ENCODE peak calls at places on chromosomes 12 and 14, in four cellular contexts. F is HFFc6, M is AG04450, D is cardiac muscle cell. J is an unnamed sample.

GRCh38 chr14:101665478-101666078 is 95.9 kb upstream of the PPP2R5C start:
- DNase-seq in F (peak), M (peak), D (peak), J (peak)

GRCh38 chr12:104823985-104824441 is 134.1 kb downstream of the SLC41A2 start:
- DNase-seq in F (no peak), M (no peak), D (no peak), J (no peak)

GRCh38 chr14:50335389-50335788 is 23.3 kb downstream of the DMAC2L start:
- DNase-seq in F (peak), M (no peak), D (peak), J (peak)

GRCh38 chr12:67477682-67478265 is 170.8 kb upstream of the DYRK2 start:
- DNase-seq in F (no peak), M (no peak), D (no peak), J (no peak)

GRCh38 chr14:93784878-93785277 is 3.4 kb downstream of the PRIMA1 start:
- DNase-seq in F (no peak), M (no peak), D (no peak), J (no peak)

GRCh38 chr12:113416091-113416754 is 6.0 kb upstream of the SDSL start:
- DNase-seq in F (no peak), M (no peak), D (no peak), J (no peak)

GRCh38 chr14:33587761-33588160 is 363.1 kb downstream of the EGLN3 start:
- DNase-seq in F (no peak), M (no peak), D (no peak), J (no peak)

GRCh38 chr12:29771786-29772185 is 12.0 kb downstream of the TMTC1 start:
- DNase-seq in F (no peak), M (no peak), D (no peak), J (no peak)

GRCh38 chr12:14570231-14570630 is 2.5 kb upstream of the PLBD1 start:
- DNase-seq in F (no peak), M (no peak), D (no peak), J (no peak)

GRCh38 chr12:68746572-68747180 is 700 bp downstream of the SLC35E3 start:
- DNase-seq in F (peak), M (peak), D (peak), J (peak)

GRCh38 chr12:120314220-120314619 is 12.1 kb downstream of the SIRT4 start:
- DNase-seq in F (no peak), M (no peak), D (peak), J (no peak)

GRCh38 chr12:106892075-106892474 is 63.6 kb upstream of the TMEM263 start:
- DNase-seq in F (no peak), M (no peak), D (no peak), J (no peak)

GRCh38 chr12:56078931-56079728 is 835 bp upstream of the ERBB3 start:
- DNase-seq in F (peak), M (peak), D (peak), J (peak)

GRCh38 chr14:63493246-63493645 is 49.9 kb downstream of the PPP2R5E start:
- DNase-seq in F (peak), M (no peak), D (peak), J (peak)
- TF ChIP-seq CTCF in F (peak), M (peak), D (peak), J (no peak)

GRCh38 chr12:88153959-88154358 is 11.9 kb downstream of the TMTC3 start:
- DNase-seq in F (peak), M (peak), D (peak), J (no peak)
- TF ChIP-seq CTCF in F (peak), M (peak), D (peak), J (peak)

GRCh38 chr14:75229923-75230792 is 48.5 kb upstream of the FOS start:
- DNase-seq in F (peak), M (no peak), D (peak), J (no peak)
- TF ChIP-seq CTCF in F (peak), M (peak), D (peak), J (no peak)

GRCh38 chr14:89977668-89978067 is 21.9 kb downstream of the TDP1 start:
- DNase-seq in F (no peak), M (no peak), D (peak), J (no peak)

GRCh38 chr14:89973234-89973823 is 17.6 kb downstream of the TDP1 start:
- DNase-seq in F (peak), M (peak), D (peak), J (peak)
- TF ChIP-seq CTCF in F (peak), M (peak), D (peak), J (peak)

DNA sequence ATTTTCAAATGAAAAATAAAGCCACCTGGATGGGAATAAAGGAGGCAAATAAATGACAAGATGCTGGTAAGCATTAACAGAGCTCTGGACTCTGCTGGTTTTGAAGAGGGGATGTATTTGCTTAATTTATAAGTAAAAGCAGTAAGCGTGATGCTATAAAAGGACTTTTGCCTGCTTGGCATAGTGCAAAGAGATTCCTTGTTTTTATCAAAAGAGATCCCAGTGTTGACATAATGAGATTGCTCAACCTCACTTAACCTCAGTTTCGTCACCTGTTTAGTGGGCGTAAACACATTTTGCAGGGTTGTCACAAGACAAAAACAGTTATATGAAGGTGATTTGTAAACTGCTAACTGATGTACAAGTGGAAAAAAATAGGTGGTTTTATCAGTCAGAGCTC is 13.8 kb downstream of the ASCL1 start:
- DNase-seq in F (no peak), M (no peak), D (no peak), J (no peak)
- TF ChIP-seq CTCF in F (no peak), M (no peak), D (no peak), J (no peak)

GRCh38 chr14:91029451-91030217 is 30.8 kb downstream of the RPS6KA5 start:
- DNase-seq in F (no peak), M (no peak), D (no peak), J (no peak)
- TF ChIP-seq CTCF in F (no peak), M (no peak), D (no peak), J (no peak)

DNA sequence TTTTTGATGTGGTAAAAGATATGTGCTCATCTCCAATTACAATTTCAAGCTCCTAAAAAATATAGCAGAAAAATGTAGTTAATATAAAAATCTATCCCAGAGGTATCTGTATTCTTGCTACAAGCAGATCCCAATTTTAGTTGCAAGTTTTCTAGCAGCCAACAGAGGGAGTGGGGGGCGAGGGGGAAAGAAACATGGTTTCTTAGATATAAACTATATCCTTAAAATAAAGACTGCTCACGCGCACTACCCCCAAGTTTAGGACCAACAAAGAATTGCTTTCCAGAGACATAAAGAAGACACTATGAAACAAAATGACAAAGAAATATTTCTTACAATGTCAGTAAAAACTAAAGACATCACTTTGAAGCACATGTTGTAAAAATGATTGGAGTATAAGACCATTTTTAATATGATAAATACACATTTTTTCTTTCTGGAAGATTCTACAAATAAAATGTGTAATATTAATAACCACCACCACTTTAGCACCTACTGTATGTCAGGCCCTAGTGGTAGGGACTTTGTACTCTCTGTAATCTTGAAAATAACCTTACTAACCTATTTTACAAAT is 5.4 kb downstream of the MAGOHB start:
- DNase-seq in F (peak), M (no peak), D (peak), J (no peak)
- TF ChIP-seq CTCF in F (peak), M (peak), D (peak), J (no peak)

GRCh38 chr14:69612759-69613145 is 1.4 kb downstream of the SUSD6 start:
- DNase-seq in F (peak), M (no peak), D (no peak), J (no peak)

GRCh38 chr14:69610020-69610858 is 1.2 kb upstream of the SUSD6 start:
- DNase-seq in F (no peak), M (no peak), D (no peak), J (no peak)

GRCh38 chr14:69610859-69611263 is 535 bp upstream of the SUSD6 start:
- DNase-seq in F (peak), M (no peak), D (no peak), J (no peak)

GRCh38 chr14:69612014-69612758 is 790 bp downstream of the SUSD6 start:
- DNase-seq in F (no peak), M (no peak), D (peak), J (no peak)

DNA sequence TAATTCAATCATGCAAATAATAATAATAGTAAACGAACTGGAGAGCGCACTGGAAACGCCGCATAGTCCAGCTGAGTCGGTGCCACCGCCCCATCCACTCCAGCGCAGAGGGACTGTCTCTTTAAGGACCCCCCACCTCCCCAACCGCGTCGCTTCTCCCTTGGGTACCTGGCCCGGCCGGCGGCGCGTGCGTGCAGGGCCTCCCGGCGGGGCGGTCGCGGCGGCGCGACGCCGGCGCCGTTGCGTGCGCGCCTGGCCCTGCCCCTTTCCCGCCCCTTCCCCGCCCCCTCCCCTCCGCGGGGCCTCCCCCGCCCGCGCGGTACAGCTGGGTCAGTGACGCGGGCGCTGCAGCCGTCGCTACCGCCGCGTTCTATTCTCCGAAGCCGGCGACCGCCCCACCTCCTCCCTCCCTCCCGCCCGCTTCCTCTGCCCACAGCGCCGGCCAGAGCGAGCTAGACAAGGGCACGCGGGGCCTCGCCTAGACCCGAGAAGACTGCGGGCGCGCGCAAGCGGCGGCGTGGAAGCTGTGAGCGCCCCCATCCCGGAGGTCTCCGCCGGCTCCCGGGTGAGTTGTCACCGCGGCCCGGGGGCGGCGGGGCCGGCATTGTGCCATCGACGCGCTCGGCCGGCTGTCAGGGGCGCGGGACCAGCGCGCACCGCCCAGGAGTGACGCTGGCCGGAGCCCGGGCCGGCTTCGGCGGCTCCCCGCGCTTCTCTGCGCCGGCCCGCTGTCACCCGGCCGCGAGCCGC is at the start of gene SUSD6:
- DNase-seq in F (peak), M (peak), D (peak), J (peak)
- TF ChIP-seq CTCF in F (no peak), M (no peak), D (no peak), J (no peak)

GRCh38 chr14:106276326-106277267 is 750.2 kb downstream of the TMEM121 start:
- DNase-seq in F (no peak), M (no peak), D (no peak), J (no peak)

GRCh38 chr14:106277503-106277902 is 751.1 kb downstream of the TMEM121 start:
- DNase-seq in F (no peak), M (no peak), D (no peak), J (no peak)
- TF ChIP-seq CTCF in F (peak), M (no peak), D (no peak), J (no peak)

J was measured in nephron progenitor cell.